ENCODE peak calls at places on chromosomes 5 and 9, in four cellular contexts. F, H, E and Z are unnamed samples.

GRCh38 chr9:129463477-129463876 is 157.4 kb downstream of the C9orf50 start:
- DNase-seq in E (no peak), H (no peak), F (no peak), Z (no peak)

GRCh38 chr9:107102011-107102410 is 181.1 kb upstream of the RAD23B start:
- DNase-seq in H (no peak), F (no peak), E (no peak), Z (no peak)

GRCh38 chr9:71120439-71121247 is 778 bp downstream of the TRPM3 start:
- DNase-seq in F (no peak), E (no peak), H (no peak), Z (no peak)

GRCh38 chr5:145495741-145496140 is 339.4 kb downstream of the PRELID2 start:
- DNase-seq in H (no peak), E (no peak), F (peak), Z (no peak)

GRCh38 chr9:93121316-93122241 is 12.5 kb downstream of the NINJ1 start:
- DNase-seq in F (no peak), E (no peak), H (peak), Z (no peak)

GRCh38 chr5:79297661-79298060 is 61.7 kb downstream of the JMY start:
- DNase-seq in F (no peak), E (no peak), H (no peak), Z (peak)

GRCh38 chr5:109411627-109412026 is 1.9 kb upstream of the PJA2 start:
- DNase-seq in H (no peak), F (peak), E (no peak), Z (no peak)

GRCh38 chr9:115226152-115226551 is 108.2 kb upstream of the TNC start:
- DNase-seq in E (no peak), H (no peak), F (no peak), Z (no peak)

GRCh38 chr5:102018279-102018678 is 277.8 kb downstream of the SLCO4C1 start:
- DNase-seq in F (no peak), H (no peak), E (no peak), Z (no peak)

GRCh38 chr5:124287813-124288212 is 458.6 kb downstream of the ZNF608 start:
- DNase-seq in F (no peak), H (no peak), E (no peak), Z (no peak)

GRCh38 chr9:114538241-114538640 is 33.0 kb upstream of the WHRN start:
- DNase-seq in E (peak), F (no peak), H (no peak), Z (no peak)